ENCODE peak calls at places on chromosomes 16 and 17, in nine cellular contexts. X, S, H, R, F, I, N, O and V are unnamed samples.

GRCh38 chr16:83619381-83620150 is 188.2 kb upstream of the HSBP1 start:
- DNase-seq in I (no peak), F (no peak), S (no peak), O (no peak), R (no peak), H (no peak), X (no peak), N (no peak), V (no peak)

GRCh38 chr17:69646729-69647128 is 232.2 kb downstream of the MAP2K6 start:
- DNase-seq in S (no peak), I (no peak), O (no peak), X (no peak), R (no peak), H (no peak), N (no peak), F (no peak), V (no peak)

GRCh38 chr16:9633844-9634243 is 542.4 kb downstream of the HAPSTR1 start:
- DNase-seq in R (no peak), F (no peak), X (no peak), O (no peak), S (no peak), N (no peak), H (no peak), I (no peak), V (no peak)

GRCh38 chr17:4375039-4375748 is 8.7 kb upstream of the UBE2G1 start:
- DNase-seq in I (no peak), H (peak), R (no peak), N (no peak), O (no peak), S (no peak), F (no peak), X (no peak), V (no peak)

GRCh38 chr17:9612016-9612415 is 33.3 kb upstream of the USP43 start:
- DNase-seq in I (no peak), F (no peak), H (no peak), O (no peak), N (no peak), X (no peak), R (no peak), S (no peak), V (no peak)

GRCh38 chr16:1494711-1495110 is 1.6 kb downstream of the TELO2 start:
- DNase-seq in S (no peak), R (no peak), X (no peak), I (no peak), N (peak), O (no peak), F (no peak), H (no peak), V (no peak)

GRCh38 chr16:66272461-66272860 is 94.0 kb upstream of the CDH5 start:
- DNase-seq in I (no peak), O (no peak), H (no peak), X (no peak), F (no peak), R (no peak), S (no peak), N (no peak), V (no peak)

GRCh38 chr17:50501054-50501453 is 7.2 kb upstream of the MYCBPAP start:
- DNase-seq in N (no peak), S (peak), I (peak), F (no peak), X (peak), R (no peak), O (peak), H (peak), V (no peak)

GRCh38 chr17:66790476-66791061 is 44.3 kb upstream of the CACNG5 start:
- DNase-seq in S (no peak), O (no peak), X (no peak), R (no peak), I (no peak), F (no peak), N (no peak), H (no peak), V (no peak)

GRCh38 chr17:75771334-75772281 is 6.6 kb upstream of the GALK1 start:
- DNase-seq in R (no peak), I (no peak), S (no peak), X (no peak), N (peak), O (no peak), H (peak), F (no peak), V (no peak)

GRCh38 chr17:79085154-79085920 is 10.7 kb downstream of the ENGASE start:
- DNase-seq in O (no peak), H (no peak), N (no peak), F (no peak), I (no peak), R (no peak), X (no peak), S (no peak), V (no peak)

GRCh38 chr16:28000314-28000713 is 63.2 kb downstream of the GSG1L start:
- DNase-seq in F (no peak), R (no peak), X (no peak), I (no peak), H (no peak), O (no peak), N (no peak), S (peak), V (no peak)

GRCh38 chr16:12217341-12217740 is 240.8 kb downstream of the SNX29 start:
- DNase-seq in X (no peak), S (no peak), F (no peak), O (no peak), H (no peak), N (no peak), R (no peak), I (no peak), V (no peak)

GRCh38 chr16:51225902-51226301 is 74.8 kb upstream of the SALL1 start:
- DNase-seq in I (no peak), X (no peak), H (no peak), F (no peak), R (no peak), N (no peak), S (no peak), O (no peak), V (no peak)

GRCh38 chr17:77145635-77146632 is 5.2 kb downstream of the SEC14L1 start:
- DNase-seq in F (peak), H (peak), X (peak), I (peak), O (no peak), R (no peak), S (peak), N (peak), V (peak)

GRCh38 chr17:75893305-75894048 is 3.3 kb downstream of the TRIM65 start:
- DNase-seq in I (no peak), N (no peak), F (no peak), X (no peak), R (no peak), O (no peak), S (no peak), H (no peak), V (no peak)

GRCh38 chr17:57213180-57213825 is 43.0 kb upstream of the MSI2 start:
- DNase-seq in S (no peak), O (no peak), N (no peak), F (no peak), I (no peak), H (no peak), X (no peak), R (no peak), V (no peak)

GRCh38 chr16:70659953-70660671 is 13.8 kb downstream of the IL34 start:
- DNase-seq in H (no peak), N (no peak), S (peak), R (no peak), I (no peak), X (no peak), O (no peak), F (no peak), V (no peak)

GRCh38 chr17:50198026-50198669 is 3.3 kb downstream of the COL1A1 start:
- DNase-seq in S (peak), N (no peak), I (peak), H (peak), R (no peak), F (peak), X (peak), O (peak), V (peak)

GRCh38 chr17:33987162-33987561 is 267.9 kb upstream of the CCL2 start:
- DNase-seq in N (no peak), H (peak), R (no peak), I (no peak), F (no peak), S (no peak), O (no peak), X (no peak), V (no peak)

GRCh38 chr17:51000835-51001638 is 119.6 kb downstream of the SPAG9 start:
- DNase-seq in X (no peak), N (no peak), O (peak), H (no peak), S (peak), R (no peak), I (peak), F (no peak), V (peak)

GRCh38 chr17:74343121-74343520 is 17.1 kb downstream of the KIF19 start:
- DNase-seq in I (no peak), H (no peak), N (no peak), F (no peak), O (no peak), S (no peak), R (no peak), X (no peak), V (no peak)

GRCh38 chr17:50563095-50563511 is 2.6 kb downstream of the CACNA1G start:
- DNase-seq in N (no peak), X (no peak), H (no peak), F (no peak), O (no peak), S (no peak), R (no peak), I (no peak), V (no peak)

GRCh38 chr16:3945751-3946603 is 65.5 kb upstream of the CREBBP start:
- DNase-seq in H (peak), O (peak), X (peak), S (no peak), I (peak), N (peak), F (peak), R (no peak), V (peak)

GRCh38 chr17:13601317-13601775 is 383 bp downstream of the HS3ST3A1 start:
- DNase-seq in S (peak), R (no peak), H (no peak), O (no peak), N (no peak), X (no peak), I (no peak), F (no peak), V (no peak)

GRCh38 chr16:78770353-78771091 is 671.1 kb downstream of the WWOX start:
- DNase-seq in N (peak), H (peak), S (peak), I (no peak), X (peak), F (peak), R (peak), O (no peak), V (peak)

GRCh38 chr16:13289515-13289914 is 388.1 kb downstream of the SHISA9 start:
- DNase-seq in O (no peak), H (no peak), I (no peak), X (no peak), F (no peak), S (no peak), N (no peak), R (no peak), V (no peak)

GRCh38 chr17:10243905-10244844 is 45.8 kb upstream of the GAS7 start:
- DNase-seq in S (no peak), N (no peak), X (no peak), F (no peak), I (no peak), O (no peak), R (no peak), H (no peak), V (no peak)

GRCh38 chr17:78057113-78057740 is 71.3 kb downstream of the TMC6 start:
- DNase-seq in R (no peak), F (no peak), H (no peak), O (no peak), I (no peak), S (no peak), X (no peak), N (no peak), V (no peak)

GRCh38 chr17:55571095-55571494 is 59.8 kb upstream of the SMIM36 start:
- DNase-seq in I (no peak), N (no peak), F (no peak), H (no peak), X (no peak), R (no peak), O (no peak), S (no peak), V (no peak)

GRCh38 chr16:55055262-55055661 is 124.6 kb downstream of the IRX5 start:
- DNase-seq in X (no peak), F (no peak), N (no peak), R (no peak), I (no peak), H (no peak), O (no peak), S (no peak), V (no peak)

GRCh38 chr17:142876-143784 is 5.8 kb downstream of the SCGB1C2 start:
- DNase-seq in O (no peak), N (no peak), X (no peak), I (no peak), S (no peak), R (no peak), F (peak), H (no peak), V (no peak)

GRCh38 chr17:73360961-73361761 is 49.4 kb upstream of the CDC42EP4 start:
- DNase-seq in H (no peak), I (no peak), R (no peak), O (no peak), X (no peak), N (no peak), S (no peak), F (no peak), V (no peak)

GRCh38 chr17:80397686-80398085 is 17.3 kb upstream of the ENDOV start:
- DNase-seq in S (no peak), N (no peak), I (no peak), O (no peak), R (no peak), F (no peak), H (no peak), X (no peak), V (no peak)
- TF ChIP-seq CTCF in S (no peak), N (no peak), I (no peak), O (no peak), R (no peak), F (no peak), H (no peak), X (no peak), V (no peak)

GRCh38 chr17:17781591-17782424 is 55.0 kb downstream of the SREBF1 start:
- DNase-seq in N (no peak), H (peak), S (peak), O (no peak), I (peak), F (peak), R (no peak), X (peak), V (peak)
- TF ChIP-seq POLR2AphosphoS5 in N (no peak), H (peak), S (no peak), O (no peak), I (no peak), F (no peak), R (no peak), X (peak), V (no peak)

GRCh38 chr16:21950782-21951521 is 2.2 kb upstream of the UQCRC2 start:
- DNase-seq in F (no peak), R (no peak), I (peak), H (no peak), S (peak), X (no peak), O (peak), N (no peak), V (no peak)

GRCh38 chr16:21952040-21952792 is 945 bp upstream of the UQCRC2 start:
- DNase-seq in F (peak), N (peak), I (peak), O (peak), R (peak), H (peak), S (peak), X (peak), V (peak)

GRCh38 chr16:21949713-21950260 is 3.4 kb upstream of the UQCRC2 start:
- DNase-seq in X (no peak), O (no peak), R (no peak), F (no peak), H (no peak), I (no peak), N (no peak), S (no peak), V (no peak)

GRCh38 chr16:21943571-21943970 is 9.6 kb upstream of the UQCRC2 start:
- DNase-seq in R (no peak), X (no peak), N (no peak), I (no peak), H (no peak), F (no peak), S (no peak), O (no peak), V (no peak)

GRCh38 chr16:21946889-21947635 is 6.1 kb upstream of the UQCRC2 start:
- DNase-seq in S (no peak), X (no peak), F (no peak), I (no peak), O (no peak), H (no peak), N (no peak), R (no peak), V (no peak)
- TF ChIP-seq CTCF in S (no peak), X (no peak), F (no peak), I (no peak), O (no peak), H (no peak), N (no peak), R (no peak), V (no peak)

GRCh38 chr17:1830288-1830687 is 483 bp downstream of the RPA1 start:
- DNase-seq in S (peak), O (no peak), H (peak), F (peak), X (no peak), I (peak), R (no peak), N (no peak), V (peak)

GRCh38 chr17:1829579-1830257 is at the start of the genes RPA1 and SMYD4:
- DNase-seq in N (peak), F (peak), H (peak), O (peak), S (peak), R (peak), I (peak), X (peak), V (peak)

GRCh38 chr17:1834378-1835149 is 4.8 kb downstream of the RPA1 start:
- DNase-seq in X (no peak), O (no peak), S (no peak), F (no peak), H (no peak), I (no peak), R (no peak), N (no peak), V (no peak)

DNA sequence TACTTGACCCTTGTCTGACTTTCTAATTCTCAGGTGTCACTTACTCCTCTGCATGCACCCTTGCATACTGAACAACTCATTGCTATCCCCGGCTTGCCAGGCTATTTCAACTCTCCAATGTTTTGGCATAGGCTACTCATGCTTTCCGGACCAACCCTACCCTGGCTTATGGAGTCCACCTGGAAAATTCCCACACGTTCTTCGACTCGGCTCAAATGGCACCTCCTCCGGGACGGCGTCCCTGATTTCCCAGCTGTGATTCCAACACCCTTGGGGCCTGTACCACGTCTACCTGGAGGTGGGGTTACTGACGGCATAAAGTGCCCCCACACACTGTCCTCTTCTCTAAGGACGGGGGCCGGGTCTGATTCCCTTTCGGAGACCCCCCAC is 518 bp downstream of the SMYD4 start:
- DNase-seq in H (peak), I (peak), F (peak), S (no peak), X (no peak), R (no peak), N (no peak), O (no peak), V (no peak)
- TF ChIP-seq POLR2AphosphoS5 in H (no peak), I (no peak), F (no peak), S (no peak), X (no peak), R (no peak), N (no peak), O (no peak), V (no peak)

GRCh38 chr16:30369938-30370443 is 303 bp downstream of the TBC1D10B start:
- DNase-seq in O (no peak), H (no peak), X (no peak), S (no peak), F (no peak), R (no peak), N (no peak), I (no peak), V (no peak)

GRCh38 chr16:30369091-30369937 is 980 bp downstream of the TBC1D10B start:
- DNase-seq in O (no peak), R (no peak), F (no peak), X (no peak), S (no peak), N (no peak), I (peak), H (no peak), V (no peak)

GRCh38 chr16:30372037-30372712 is 1.9 kb upstream of the TBC1D10B start:
- DNase-seq in N (no peak), R (no peak), S (no peak), O (no peak), X (no peak), H (no peak), F (no peak), I (no peak), V (no peak)

GRCh38 chr16:30371248-30371816 is 1.0 kb upstream of the TBC1D10B start:
- DNase-seq in R (no peak), N (no peak), F (no peak), I (no peak), X (no peak), O (no peak), H (no peak), S (no peak), V (no peak)

GRCh38 chr16:30370444-30371247 is at the start of gene TBC1D10B:
- DNase-seq in R (peak), X (peak), S (peak), F (peak), N (peak), O (peak), H (peak), I (peak), V (peak)
- TF ChIP-seq CTCF in R (no peak), X (no peak), S (peak), F (peak), N (peak), O (no peak), H (peak), I (peak), V (no peak)

DNA sequence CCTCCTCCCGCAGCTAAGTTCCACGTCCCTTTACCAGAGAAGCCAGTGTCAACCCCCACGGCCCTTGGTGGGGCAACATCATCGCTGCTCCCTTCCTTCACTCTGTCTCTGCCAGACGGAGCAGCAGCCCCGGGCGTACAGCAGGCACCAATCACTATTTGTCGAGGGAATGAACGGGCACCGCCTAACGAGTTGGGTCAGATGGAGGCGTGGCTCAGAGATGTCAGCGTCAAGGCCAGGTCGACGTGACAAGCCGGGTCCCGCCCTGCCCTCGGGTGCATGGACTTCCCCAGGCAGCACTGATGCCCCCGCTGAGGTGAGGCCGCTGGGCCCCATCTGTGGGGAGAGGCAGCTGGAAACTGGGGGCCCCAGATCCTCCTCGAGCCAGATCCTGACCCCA is 50.0 kb downstream of the CBFA2T3 start:
- DNase-seq in F (no peak), X (no peak), O (peak), S (no peak), N (no peak), I (no peak), R (no peak), H (peak), V (no peak)
- TF ChIP-seq POLR2AphosphoS5 in F (no peak), X (no peak), O (no peak), S (no peak), N (no peak), I (no peak), R (no peak), H (no peak), V (no peak)

DNA sequence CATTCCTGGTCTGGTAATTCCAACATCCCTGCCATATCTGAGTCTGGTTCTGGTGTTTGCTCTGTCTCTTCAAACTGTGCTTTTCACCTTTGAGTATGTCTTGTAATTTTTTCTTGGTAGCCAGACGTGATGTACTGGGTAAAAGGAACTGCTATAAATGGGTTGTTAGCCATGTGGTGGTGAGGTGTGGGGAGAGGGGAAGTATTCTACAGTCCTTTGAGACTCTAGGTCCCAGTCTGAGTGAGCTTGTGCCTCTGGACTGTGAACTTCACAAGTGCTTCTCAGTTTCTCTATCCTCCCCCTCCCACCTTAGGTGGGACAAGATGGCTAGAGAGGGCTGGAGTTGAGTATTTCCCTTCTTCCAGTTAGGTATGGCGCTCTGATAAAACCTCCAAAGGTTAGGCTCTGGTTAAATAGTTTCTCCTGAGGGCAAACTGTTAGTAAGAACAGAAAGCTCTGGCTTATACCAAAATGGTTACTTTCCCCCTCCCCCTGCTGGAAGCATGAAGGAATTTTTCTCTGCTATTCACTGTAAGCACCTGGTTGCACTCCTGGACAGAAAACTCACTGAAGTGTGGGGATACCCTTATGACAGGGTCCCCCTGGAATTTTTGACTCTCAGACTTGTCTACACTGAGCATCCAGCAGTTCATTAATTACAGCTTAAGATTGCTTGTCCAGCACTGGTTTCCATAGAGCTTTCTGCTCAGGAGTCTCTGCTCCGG is 87.8 kb downstream of the MARCHF10 start:
- DNase-seq in H (no peak), O (no peak), S (no peak), R (no peak), N (no peak), I (peak), F (no peak), X (no peak), V (no peak)
- TF ChIP-seq CTCF in H (peak), O (peak), S (peak), R (no peak), N (peak), I (peak), F (no peak), X (no peak), V (no peak)